ENCODE peak calls at places on chromosome 18, in ten cellular contexts. Z is choroid plexus epithelial cell, B is pancreas, J is cardiac muscle cell, D is fibroblast of mammary gland, A is IMR-90, Q is fibroblast of pulmonary artery, O is hepatocyte, L is astrocyte of the spinal cord, P is prostate gland. C is an unnamed sample.

GRCh38 chr18:48835745-48836191 is 115.0 kb downstream of the SMAD7 start:
- DNase-seq in Z (no peak), B (no peak), J (no peak), D (no peak), A (no peak), Q (no peak), O (no peak), L (no peak), P (no peak), C (no peak)

GRCh38 chr18:54616220-54616848 is 25.3 kb downstream of the DYNAP start:
- DNase-seq in Z (no peak), B (no peak), J (no peak), D (no peak), A (no peak), Q (no peak), O (no peak), L (no peak), P (no peak), C (no peak)

GRCh38 chr18:54134053-54134452 is 90.4 kb downstream of the MBD2 start:
- DNase-seq in Z (no peak), B (no peak), J (no peak), D (no peak), A (no peak), Q (no peak), O (no peak), L (no peak), P (no peak), C (no peak)

GRCh38 chr18:30712383-30712782 is 330.2 kb downstream of the DSC3 start:
- DNase-seq in Z (no peak), B (no peak), J (no peak), D (no peak), A (no peak), Q (no peak), O (no peak), L (no peak), P (no peak), C (no peak)

GRCh38 chr18:24600076-24600654 is 139.7 kb downstream of the HRH4 start:
- DNase-seq in Z (peak), B (no peak), J (peak), D (peak), A (peak), Q (peak), O (peak), L (peak), P (peak), C (no peak)

GRCh38 chr18:808086-808485 is 4.0 kb downstream of the YES1 start:
- DNase-seq in Z (no peak), B (no peak), J (peak), D (peak), A (peak), Q (peak), O (no peak), L (peak), P (no peak), C (no peak)

GRCh38 chr18:51278045-51278649 is 80.7 kb upstream of the MEX3C start:
- DNase-seq in Z (peak), B (peak), J (peak), D (peak), A (no peak), Q (peak), O (peak), L (peak), P (no peak), C (no peak)

GRCh38 chr18:27861539-27861938 is 315.4 kb downstream of the CDH2 start:
- DNase-seq in Z (no peak), B (no peak), J (no peak), D (no peak), A (no peak), Q (no peak), O (no peak), L (no peak), P (no peak), C (no peak)

GRCh38 chr18:10056506-10056905 is 142.7 kb downstream of the VAPA start:
- DNase-seq in Z (no peak), B (no peak), J (no peak), D (no peak), A (no peak), Q (no peak), O (no peak), L (no peak), P (no peak), C (no peak)

GRCh38 chr18:21739604-21740473 is 753 bp upstream of the MIB1 start:
- DNase-seq in Z (no peak), B (peak), J (no peak), D (peak), A (no peak), Q (peak), O (no peak), L (no peak), P (no peak), C (no peak)

GRCh38 chr18:58091099-58091611 is 47.1 kb downstream of the NEDD4L start:
- DNase-seq in Z (no peak), B (peak), J (no peak), D (no peak), A (no peak), Q (no peak), O (no peak), L (no peak), P (no peak), C (peak)

GRCh38 chr18:50424877-50425690 is 50.2 kb downstream of the SKA1 start:
- DNase-seq in Z (peak), B (peak), J (peak), D (peak), A (peak), Q (peak), O (peak), L (no peak), P (no peak), C (no peak)

GRCh38 chr18:61554946-61555361 is 221.7 kb downstream of the CDH20 start:
- DNase-seq in Z (peak), B (no peak), J (no peak), D (no peak), A (peak), Q (no peak), O (no peak), L (peak), P (no peak), C (no peak)

GRCh38 chr18:59484796-59485328 is 125.8 kb upstream of the LMAN1 start:
- DNase-seq in Z (peak), B (no peak), J (no peak), D (peak), A (peak), Q (peak), O (peak), L (peak), P (no peak), C (no peak)

GRCh38 chr18:59517446-59518171 is 158.5 kb upstream of the LMAN1 start:
- DNase-seq in Z (peak), B (no peak), J (peak), D (peak), A (peak), Q (peak), O (peak), L (peak), P (no peak), C (no peak)

GRCh38 chr18:47997338-47997780 is 66.9 kb upstream of the SMAD2 start:
- DNase-seq in Z (peak), B (no peak), J (no peak), D (peak), A (no peak), Q (peak), O (no peak), L (no peak), P (no peak), C (no peak)

GRCh38 chr18:65907281-65907680 is 156.5 kb downstream of the CDH7 start:
- DNase-seq in Z (no peak), B (no peak), J (no peak), D (no peak), A (no peak), Q (no peak), O (no peak), L (no peak), P (no peak), C (no peak)

GRCh38 chr18:57188851-57189565 is 42.1 kb downstream of the BOD1L2 start:
- DNase-seq in Z (no peak), B (no peak), J (no peak), D (no peak), A (no peak), Q (no peak), O (no peak), L (no peak), P (no peak), C (no peak)

GRCh38 chr18:11040359-11040758 is 109.0 kb downstream of the PIEZO2 start:
- DNase-seq in Z (no peak), B (no peak), J (no peak), D (no peak), A (no peak), Q (peak), O (no peak), L (no peak), P (no peak), C (no peak)

GRCh38 chr18:62716679-62717058 is 1.3 kb downstream of the PHLPP1 start:
- DNase-seq in Z (peak), B (peak), J (peak), D (peak), A (no peak), Q (no peak), O (peak), L (peak), P (peak), C (no peak)

GRCh38 chr18:40877096-40877495 is 1077.9 kb upstream of the PIK3C3 start:
- DNase-seq in Z (peak), B (no peak), J (no peak), D (peak), A (peak), Q (peak), O (no peak), L (peak), P (no peak), C (no peak)

GRCh38 chr18:23626451-23627279 is 36.0 kb downstream of the ANKRD29 start:
- DNase-seq in Z (peak), B (no peak), J (no peak), D (peak), A (peak), Q (peak), O (no peak), L (peak), P (no peak), C (no peak)

GRCh38 chr18:8424917-8425725 is 184.1 kb upstream of the RAB12 start:
- DNase-seq in Z (peak), B (no peak), J (no peak), D (peak), A (peak), Q (peak), O (no peak), L (peak), P (no peak), C (peak)

GRCh38 chr18:30094556-30094955 is 948.0 kb downstream of the DSC3 start:
- DNase-seq in Z (peak), B (no peak), J (no peak), D (peak), A (peak), Q (peak), O (no peak), L (peak), P (no peak), C (no peak)

GRCh38 chr18:27728659-27729058 is 448.3 kb downstream of the CDH2 start:
- DNase-seq in Z (no peak), B (no peak), J (no peak), D (no peak), A (no peak), Q (peak), O (no peak), L (no peak), P (no peak), C (no peak)

GRCh38 chr18:50320719-50321118 is 33.2 kb upstream of the CXXC1 start:
- DNase-seq in Z (no peak), B (no peak), J (no peak), D (no peak), A (no peak), Q (no peak), O (no peak), L (no peak), P (no peak), C (no peak)

GRCh38 chr18:7598167-7599062 is 31.3 kb downstream of the PTPRM start:
- DNase-seq in Z (peak), B (no peak), J (no peak), D (peak), A (peak), Q (peak), O (no peak), L (peak), P (no peak), C (no peak)

DNA sequence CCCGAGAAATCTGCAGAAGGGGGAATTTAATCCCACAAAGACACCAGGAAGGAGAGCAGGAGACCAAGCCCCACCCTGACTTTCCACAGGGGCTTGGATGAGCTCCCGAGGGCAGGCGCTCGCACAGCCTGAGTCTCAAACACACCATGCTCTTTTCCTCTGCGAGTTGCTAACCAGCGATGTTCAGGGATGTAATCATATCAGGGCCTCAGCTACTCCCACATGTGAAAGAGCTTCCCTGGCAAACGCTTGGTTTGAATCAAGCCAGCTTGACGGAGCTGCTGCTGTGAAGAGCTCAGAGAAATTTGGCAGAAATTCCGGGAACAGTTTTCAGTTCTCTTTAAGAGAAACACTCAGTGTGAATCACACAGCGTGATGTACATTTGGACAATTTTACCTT is 385.8 kb downstream of the GALR1 start:
- DNase-seq in Z (peak), B (no peak), J (no peak), D (peak), A (no peak), Q (peak), O (no peak), L (no peak), P (no peak), C (no peak)
- H3K4me3 ChIP-seq in Z (no peak), B (no peak), J (no peak), D (no peak), A (no peak), Q (no peak), O (no peak), L (no peak), P (no peak), C (no peak)

GRCh38 chr18:45664824-45665763 is 49.8 kb downstream of the SLC14A2 start:
- DNase-seq in Z (peak), B (peak), J (peak), D (peak), A (peak), Q (peak), O (peak), L (peak), P (peak), C (no peak)
- TF ChIP-seq CTCF in Z (peak), B (peak), J (peak), D (peak), A (peak), Q (peak), O (peak), L (peak), P (peak), C (peak)

GRCh38 chr18:75554112-75554511 is 126.6 kb upstream of the SMIM21 start:
- DNase-seq in Z (no peak), B (no peak), J (no peak), D (no peak), A (no peak), Q (no peak), O (no peak), L (no peak), P (no peak), C (no peak)
- H3K4me3 ChIP-seq in Z (no peak), B (no peak), J (no peak), D (no peak), A (no peak), Q (no peak), O (no peak), L (no peak), P (no peak), C (no peak)

DNA sequence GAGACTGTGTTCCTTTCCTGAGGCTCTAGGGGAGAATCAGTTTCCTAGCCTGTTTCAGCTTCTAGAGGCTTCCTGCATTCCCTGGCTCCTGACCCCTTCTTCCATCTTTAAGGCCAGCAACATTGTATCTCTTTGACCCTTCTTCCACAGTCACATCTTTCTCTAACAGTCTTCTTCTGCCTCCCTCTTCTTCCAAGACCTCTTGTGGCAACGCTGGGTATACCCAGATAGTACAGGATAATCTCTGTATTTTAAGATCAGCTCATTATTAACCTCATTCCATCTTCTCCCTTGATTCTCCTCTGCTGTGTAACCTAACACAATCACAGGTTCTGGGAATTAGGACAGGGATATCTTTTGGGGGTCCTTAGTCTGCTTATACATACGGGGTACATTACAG is 8.9 kb upstream of the MYL12A start:
- DNase-seq in Z (peak), B (no peak), J (no peak), D (no peak), A (no peak), Q (no peak), O (no peak), L (no peak), P (no peak), C (no peak)
- TF ChIP-seq CTCF in Z (peak), B (no peak), J (no peak), D (peak), A (peak), Q (peak), O (no peak), L (peak), P (no peak), C (peak)

GRCh38 chr18:25737710-25738251 is 352.6 kb downstream of the SS18 start:
- DNase-seq in Z (peak), B (no peak), J (no peak), D (peak), A (peak), Q (peak), O (peak), L (peak), P (no peak), C (peak)
- H3K4me3 ChIP-seq in Z (no peak), B (no peak), J (no peak), D (no peak), A (no peak), Q (no peak), O (no peak), L (no peak), P (no peak), C (no peak)

GRCh38 chr18:63783394-63783793 is 8.2 kb downstream of the SERPINB7 start:
- DNase-seq in Z (no peak), B (no peak), J (no peak), D (no peak), A (no peak), Q (no peak), O (no peak), L (no peak), P (no peak), C (no peak)
- TF ChIP-seq CTCF in Z (no peak), B (no peak), J (no peak), D (no peak), A (no peak), Q (no peak), O (no peak), L (no peak), P (no peak), C (no peak)

GRCh38 chr18:72091369-72091768 is 452.8 kb downstream of the CBLN2 start:
- DNase-seq in Z (no peak), B (no peak), J (no peak), D (no peak), A (no peak), Q (no peak), O (no peak), L (no peak), P (no peak), C (no peak)
- H3K4me3 ChIP-seq in Z (no peak), B (no peak), J (no peak), D (no peak), A (no peak), Q (no peak), O (no peak), L (no peak), P (no peak), C (no peak)